ENCODE peak calls at places on chromosomes 16 and 17, in four cellular contexts. I is HepG2, Q is K562, Z is SK-N-SH. M is an unnamed sample.

GRCh38 chr17:81040791-81041337 is 5.9 kb downstream of the BAIAP2 start:
- DNase-seq in I (peak), Q (peak), Z (peak), M (no peak)

GRCh38 chr16:74698220-74698619 is 2.4 kb downstream of the MLKL start:
- DNase-seq in I (no peak), Q (no peak), Z (no peak), M (no peak)

GRCh38 chr17:16001498-16001897 is 1.9 kb downstream of the TTC19 start:
- DNase-seq in I (no peak), Q (no peak), Z (no peak), M (no peak)

GRCh38 chr16:83117810-83118209 is 491.0 kb downstream of the CDH13 start:
- DNase-seq in I (no peak), Q (no peak), Z (no peak), M (no peak)

GRCh38 chr16:1333149-1333812 is at the start of gene BAIAP3:
- DNase-seq in I (no peak), Q (peak), Z (peak), M (no peak)

GRCh38 chr16:28984619-28985135 is at the start of gene LAT:
- DNase-seq in I (no peak), Q (no peak), Z (no peak), M (no peak)

GRCh38 chr17:72822358-72823023 is 270.0 kb downstream of the SLC39A11 start:
- DNase-seq in I (peak), Q (no peak), Z (no peak), M (peak)

GRCh38 chr17:57772774-57773173 is 27.7 kb upstream of the CCDC182 start:
- DNase-seq in I (no peak), Q (no peak), Z (no peak), M (no peak)

GRCh38 chr16:66695935-66696668 is 441 bp downstream of the CMTM4 start:
- DNase-seq in I (no peak), Q (peak), Z (no peak), M (no peak)

GRCh38 chr17:51322390-51323029 is 62.2 kb downstream of the UTP18 start:
- DNase-seq in I (peak), Q (peak), Z (peak), M (peak)

GRCh38 chr16:63938661-63939060 is 1183.2 kb downstream of the CDH11 start:
- DNase-seq in I (no peak), Q (no peak), Z (no peak), M (no peak)

GRCh38 chr16:78102122-78102660 is 2.7 kb downstream of the WWOX start:
- DNase-seq in I (no peak), Q (no peak), Z (no peak), M (no peak)

GRCh38 chr17:77834170-77835115 is 124.1 kb upstream of the TNRC6C start:
- DNase-seq in I (peak), Q (peak), Z (peak), M (peak)

GRCh38 chr16:86735727-86736126 is 157.4 kb downstream of the FOXL1 start:
- DNase-seq in I (no peak), Q (no peak), Z (no peak), M (no peak)

GRCh38 chr16:1194665-1195392 is 30.2 kb downstream of the TPSG1 start:
- DNase-seq in I (no peak), Q (peak), Z (peak), M (no peak)

GRCh38 chr17:1070411-1070810 is 73.5 kb downstream of the TIMM22 start:
- DNase-seq in I (no peak), Q (no peak), Z (no peak), M (no peak)

GRCh38 chr17:44223574-44224046 is 4.1 kb upstream of the UBTF start:
- DNase-seq in I (no peak), Q (no peak), Z (no peak), M (no peak)

GRCh38 chr16:3292604-3293003 is 9.3 kb downstream of the ZNF263 start:
- DNase-seq in I (no peak), Q (no peak), Z (no peak), M (no peak)

GRCh38 chr16:50318796-50319578 is 49.8 kb downstream of the BRD7 start:
- DNase-seq in I (no peak), Q (no peak), Z (no peak), M (no peak)

GRCh38 chr16:88724855-88725555 is 18.7 kb downstream of the CTU2 start:
- DNase-seq in I (no peak), Q (no peak), Z (peak), M (no peak)

GRCh38 chr16:70390774-70391173 is 44.1 kb downstream of the DDX19A start:
- DNase-seq in I (no peak), Q (no peak), Z (no peak), M (no peak)

GRCh38 chr16:27472091-27473020 is 70.4 kb downstream of the IL21R start:
- DNase-seq in I (no peak), Q (no peak), Z (no peak), M (no peak)

GRCh38 chr16:57446530-57447141 is 549 bp downstream of the CIAPIN1 start:
- DNase-seq in I (no peak), Q (peak), Z (peak), M (no peak)

GRCh38 chr16:86926695-86927094 is 348.3 kb downstream of the FOXL1 start:
- DNase-seq in I (no peak), Q (no peak), Z (no peak), M (no peak)

GRCh38 chr17:7579839-7580630 is 597 bp downstream of the CD68 start:
- DNase-seq in I (no peak), Q (no peak), Z (no peak), M (no peak)

GRCh38 chr17:7580631-7581554 is 1.5 kb downstream of the CD68 start:
- DNase-seq in I (no peak), Q (no peak), Z (no peak), M (no peak)

GRCh38 chr17:7576432-7576937 is 3.0 kb upstream of the CD68 start:
- DNase-seq in I (no peak), Q (no peak), Z (no peak), M (no peak)

GRCh38 chr17:7577327-7578199 is 1.9 kb upstream of the CD68 start:
- DNase-seq in I (no peak), Q (no peak), Z (no peak), M (no peak)

GRCh38 chr17:7579001-7579838 is at the start of gene CD68:
- DNase-seq in I (peak), Q (no peak), Z (peak), M (peak)
- H3K4me2 ChIP-seq in I (peak), Q (peak), Z (peak), M (peak)

GRCh38 chr17:49378311-49378710 is 16.3 kb upstream of the ZNF652 start:
- DNase-seq in I (no peak), Q (no peak), Z (no peak), M (no peak)

GRCh38 chr17:49381033-49381432 is 19.0 kb upstream of the ZNF652 start:
- DNase-seq in I (no peak), Q (no peak), Z (no peak), M (no peak)

GRCh38 chr17:49381793-49382192 is 19.7 kb upstream of the ZNF652 start:
- DNase-seq in I (no peak), Q (no peak), Z (no peak), M (no peak)

GRCh38 chr17:49382556-49382955 is 20.5 kb upstream of the ZNF652 start:
- DNase-seq in I (no peak), Q (no peak), Z (no peak), M (no peak)

GRCh38 chr17:49379926-49380325 is 17.9 kb upstream of the ZNF652 start:
- DNase-seq in I (no peak), Q (no peak), Z (no peak), M (no peak)
- TF ChIP-seq ELF1 in I (no peak), Q (no peak), Z (no peak), M (no peak)

GRCh38 chr17:74210191-74211140 is 2.9 kb upstream of the TTYH2 start:
- DNase-seq in I (peak), Q (peak), Z (peak), M (peak)

GRCh38 chr17:74212262-74212912 is 984 bp upstream of the TTYH2 start:
- DNase-seq in I (no peak), Q (peak), Z (no peak), M (no peak)

GRCh38 chr17:74211141-74211928 is 2.0 kb upstream of the TTYH2 start:
- DNase-seq in I (no peak), Q (no peak), Z (no peak), M (no peak)

GRCh38 chr17:74212913-74213791 is at the start of gene TTYH2:
- DNase-seq in I (peak), Q (peak), Z (peak), M (peak)

DNA sequence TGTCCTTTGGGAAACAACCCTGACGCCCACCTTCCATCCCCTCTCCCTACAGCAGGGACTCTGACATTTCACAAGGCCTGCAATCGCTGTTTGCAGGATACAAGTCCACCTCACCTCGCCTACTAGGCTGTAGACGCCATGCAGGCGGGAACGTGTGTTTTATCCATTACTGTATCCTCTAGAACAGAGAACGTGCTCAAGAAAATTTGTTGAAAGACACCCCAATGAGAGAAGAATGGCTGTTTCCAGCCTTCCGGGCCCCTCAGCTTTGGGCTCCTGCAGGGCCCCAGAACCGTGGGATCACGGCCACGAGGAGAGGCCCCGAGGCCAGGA is 1.5 kb upstream of the TTYH2 start:
- DNase-seq in I (no peak), Q (no peak), Z (no peak), M (no peak)
- H3K4me2 ChIP-seq in I (no peak), Q (peak), Z (no peak), M (peak)

GRCh38 chr16:68072038-68072695 is 13.0 kb upstream of the NFATC3 start:
- DNase-seq in I (no peak), Q (peak), Z (no peak), M (no peak)
- TF ChIP-seq ELF1 in I (no peak), Q (no peak), Z (no peak), M (no peak)

GRCh38 chr17:5922476-5922875 is 147.7 kb upstream of the WSCD1 start:
- DNase-seq in I (no peak), Q (no peak), Z (no peak), M (no peak)

GRCh38 chr17:5919104-5919503 is 151.1 kb upstream of the WSCD1 start:
- DNase-seq in I (no peak), Q (no peak), Z (no peak), M (no peak)

DNA sequence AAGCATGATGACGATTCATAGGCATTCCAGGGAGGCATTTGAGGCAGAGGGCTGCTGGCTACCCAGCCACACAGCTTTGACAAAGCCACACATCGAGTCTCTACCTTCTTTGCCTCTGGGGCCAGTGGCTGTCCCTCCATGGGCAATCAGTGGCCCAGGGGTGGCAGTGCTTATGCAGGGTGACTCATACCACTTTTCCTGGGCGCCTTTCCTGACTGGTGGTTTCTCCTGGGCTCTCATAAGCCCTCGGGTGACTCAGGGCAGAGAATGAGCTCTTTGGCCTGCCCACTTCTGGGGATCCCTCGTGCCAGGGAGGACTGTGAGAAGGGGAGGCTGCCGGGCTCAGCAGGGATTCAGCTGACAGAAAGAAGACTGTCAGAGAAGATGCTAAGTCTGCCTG is 148.3 kb upstream of the WSCD1 start:
- DNase-seq in I (no peak), Q (no peak), Z (no peak), M (peak)
- H3K4me2 ChIP-seq in I (no peak), Q (no peak), Z (no peak), M (peak)

DNA sequence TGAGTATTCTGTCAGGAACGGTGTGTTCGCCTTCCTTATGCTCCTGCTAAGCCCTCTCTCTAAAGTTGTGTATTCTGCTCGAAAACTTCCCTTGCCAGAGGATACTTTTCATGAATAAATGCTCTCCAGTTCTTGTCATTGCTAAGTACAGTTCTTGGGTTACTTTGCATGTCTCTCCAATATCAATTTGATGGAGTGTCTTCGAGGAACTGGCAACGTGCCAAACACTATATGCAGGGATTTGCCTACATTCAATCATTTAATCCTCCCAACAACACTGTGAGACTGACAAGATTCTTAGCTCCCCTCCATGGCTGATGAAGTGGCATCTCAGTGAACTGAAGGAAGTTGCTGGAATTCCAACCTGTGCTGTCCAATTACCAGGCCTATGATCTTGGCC is 19.7 kb upstream of the CRISPLD2 start:
- DNase-seq in I (no peak), Q (no peak), Z (no peak), M (no peak)
- TF ChIP-seq ELF1 in I (no peak), Q (no peak), Z (no peak), M (no peak)

GRCh38 chr16:4350365-4350786 is 745 bp downstream of the PAM16 start:
- DNase-seq in I (no peak), Q (no peak), Z (no peak), M (no peak)

GRCh38 chr16:4347765-4348509 is 3.2 kb downstream of the PAM16 start:
- DNase-seq in I (no peak), Q (peak), Z (no peak), M (no peak)

GRCh38 chr16:4350787-4351659 is at the start of gene PAM16:
- DNase-seq in I (peak), Q (peak), Z (peak), M (peak)

GRCh38 chr16:4347010-4347409 is 4.1 kb downstream of the PAM16 start:
- DNase-seq in I (peak), Q (no peak), Z (no peak), M (no peak)

DNA sequence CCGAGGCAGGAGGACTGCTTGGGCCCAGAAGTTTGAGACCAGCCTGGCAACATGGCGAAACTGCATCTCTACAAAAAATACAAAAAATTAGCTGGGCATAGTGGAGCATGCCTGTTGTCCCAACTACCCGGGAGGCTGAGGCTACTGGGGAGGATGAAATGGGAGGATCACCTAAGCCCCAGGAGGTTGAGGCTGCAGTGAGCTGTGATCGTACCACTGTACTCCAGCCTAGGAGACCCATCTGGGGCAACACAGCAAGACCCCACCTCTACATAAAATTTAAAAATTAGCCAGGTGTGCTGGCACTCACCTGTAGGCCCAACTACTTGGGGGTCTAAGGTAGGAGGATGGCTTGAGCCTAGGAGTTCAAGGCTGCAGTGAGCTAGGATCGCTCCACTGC is 1.8 kb downstream of the PAM16 start:
- DNase-seq in I (no peak), Q (no peak), Z (no peak), M (no peak)
- H3K4me2 ChIP-seq in I (peak), Q (peak), Z (peak), M (peak)

DNA sequence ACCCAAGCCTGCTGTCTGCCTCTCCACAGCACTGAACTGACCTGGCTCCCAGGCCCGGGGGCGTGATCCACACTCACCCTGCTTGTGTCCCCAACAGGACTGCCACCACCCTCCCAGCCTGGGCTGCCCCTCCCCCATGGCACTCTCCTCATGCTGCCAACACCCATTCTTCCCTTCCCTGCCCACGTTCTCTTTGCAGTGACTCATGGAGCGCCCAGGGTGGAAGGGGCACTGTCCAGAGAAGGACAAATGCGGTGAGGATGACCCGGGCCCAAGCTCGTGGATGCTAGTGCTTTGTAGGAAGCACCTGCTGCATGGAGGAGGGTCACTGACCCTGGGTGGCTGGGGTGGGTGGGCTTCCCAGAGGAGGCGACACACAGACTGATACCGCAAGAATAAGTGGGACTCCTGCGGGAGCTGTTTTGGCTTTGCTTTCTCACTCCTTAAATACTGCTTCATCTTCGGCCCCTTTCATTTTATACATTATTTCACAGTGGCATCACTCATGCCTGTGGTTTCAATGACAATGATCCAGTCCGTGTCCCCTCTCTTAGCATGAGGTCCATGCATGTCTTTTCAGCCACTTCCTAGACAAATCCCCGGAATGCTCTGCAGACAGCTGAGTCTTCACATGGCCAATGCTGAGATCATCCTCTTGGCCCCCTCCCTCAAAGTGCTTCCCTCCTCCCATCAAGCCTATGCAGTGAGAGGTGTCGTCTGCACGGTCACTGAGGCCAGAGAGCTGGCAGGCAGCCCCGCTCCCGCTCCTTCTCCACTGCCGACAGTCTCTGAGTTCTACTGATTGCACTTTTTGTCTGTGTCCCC is 17.6 kb downstream of the CDK5R1 start:
- DNase-seq in I (no peak), Q (no peak), Z (no peak), M (no peak)
- TF ChIP-seq ELF1 in I (no peak), Q (no peak), Z (no peak), M (no peak)

GRCh38 chr17:63437287-63438091 is 8.6 kb downstream of the CYB561 start:
- DNase-seq in I (no peak), Q (peak), Z (peak), M (no peak)

GRCh38 chr17:63436523-63437110 is 9.5 kb downstream of the CYB561 start:
- DNase-seq in I (no peak), Q (no peak), Z (peak), M (peak)

GRCh38 chr17:63439682-63440081 is 6.4 kb downstream of the CYB561 start:
- DNase-seq in I (no peak), Q (no peak), Z (no peak), M (no peak)

GRCh38 chr17:63440127-63440769 is 5.9 kb downstream of the CYB561 start:
- DNase-seq in I (no peak), Q (no peak), Z (peak), M (no peak)

DNA sequence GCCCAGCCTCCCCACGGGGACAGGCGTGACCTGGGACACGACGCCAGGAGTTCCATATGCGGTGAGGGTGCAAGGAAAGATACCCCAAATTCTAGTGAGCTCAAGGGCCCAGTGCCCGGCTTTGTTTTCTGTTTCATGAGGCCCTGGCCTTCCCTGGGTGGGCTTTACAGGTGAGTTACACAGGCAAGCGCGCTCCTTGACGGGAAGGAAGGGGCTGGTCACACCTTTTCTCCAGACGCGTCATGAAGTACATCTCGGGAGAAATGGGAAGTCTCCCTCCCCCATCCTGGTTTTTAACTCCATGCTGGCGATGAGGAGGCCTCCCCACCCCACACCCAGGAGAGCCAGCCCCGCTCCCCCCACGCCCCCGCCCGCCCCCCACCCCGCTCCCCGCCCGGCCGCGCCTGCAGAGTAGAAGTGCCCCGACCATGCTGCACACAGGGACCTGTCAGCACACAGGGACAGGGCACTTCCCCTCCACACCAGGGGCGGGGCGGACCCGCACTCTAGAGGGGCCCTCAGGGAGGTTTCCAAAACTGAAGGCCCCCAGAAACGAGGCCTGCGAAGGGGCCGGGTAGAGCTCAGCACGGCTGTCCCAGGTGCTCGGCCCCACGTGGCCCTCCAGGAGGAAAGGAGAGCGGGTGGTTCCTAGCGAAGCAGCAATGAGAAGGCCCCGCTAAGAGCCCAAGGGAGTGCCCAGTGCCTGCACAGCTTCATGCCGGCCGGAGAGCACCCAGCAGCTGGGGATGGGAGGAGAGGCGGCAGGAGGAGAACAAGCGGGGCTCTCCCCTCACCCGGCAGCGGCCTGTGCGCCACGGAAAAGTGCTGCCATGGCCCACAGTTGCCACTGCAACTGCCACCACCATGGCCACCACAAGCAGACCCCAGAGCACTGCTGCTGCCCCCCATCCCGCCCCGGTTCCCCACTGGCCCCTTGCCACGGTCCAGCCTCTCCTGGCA is 7.7 kb downstream of the CYB561 start:
- DNase-seq in I (no peak), Q (no peak), Z (peak), M (no peak)
- H3K4me2 ChIP-seq in I (no peak), Q (no peak), Z (no peak), M (no peak)